ENCODE peak calls at places on chromosomes 13 and 19, in ten cellular contexts. W is transverse colon, A is uterus, Q is thyroid gland, K is ovary, B is Peyer's patch, T is sigmoid colon, N is IMR-90, J is body of pancreas, S is heart left ventricle. O is an unnamed sample. For H3K27me3, the result is how much of the 10 kb centered on the place peaks cover.

GRCh38 chr13:58919551-58919950 is 1244.2 kb downstream of the DIAPH3 start:
- DNase-seq in K (no peak), B (no peak), S (no peak), W (no peak), T (no peak), N (no peak), Q (no peak), A (no peak), J (no peak), O (no peak)

GRCh38 chr19:57314146-57314545 is 6.1 kb upstream of the ZNF543 start:
- DNase-seq in N (no peak), A (no peak), Q (peak), T (no peak), K (no peak), J (no peak), S (no peak), B (no peak), W (no peak), O (no peak)

GRCh38 chr13:35994131-35994966 is 136.8 kb downstream of the DCLK1 start:
- DNase-seq in J (peak), A (peak), B (no peak), W (no peak), Q (no peak), N (peak), S (peak), K (peak), T (no peak), O (peak)

GRCh38 chr13:99335603-99336002 is 28.4 kb upstream of the GPR183 start:
- DNase-seq in Q (no peak), K (no peak), J (no peak), A (no peak), W (no peak), B (no peak), T (no peak), N (no peak), S (no peak), O (no peak)

GRCh38 chr19:31470952-31471351 is 121.7 kb upstream of the TSHZ3 start:
- DNase-seq in N (no peak), Q (no peak), B (no peak), T (no peak), A (no peak), K (no peak), J (no peak), W (no peak), S (no peak), O (no peak)

GRCh38 chr13:110912651-110913051 is 2.2 kb downstream of the ANKRD10 start:
- DNase-seq in Q (peak), B (no peak), K (no peak), A (peak), W (no peak), J (no peak), T (no peak), S (no peak), N (peak), O (peak)

GRCh38 chr13:23678768-23679167 is 108.6 kb downstream of the TNFRSF19 start:
- DNase-seq in A (no peak), S (no peak), N (no peak), K (no peak), Q (no peak), W (no peak), T (no peak), J (no peak), B (no peak), O (no peak)

GRCh38 chr13:32314968-32315254 is 252 bp downstream of the ZAR1L start:
- DNase-seq in B (peak), W (peak), Q (peak), N (peak), K (no peak), T (no peak), J (peak), A (peak), S (peak), O (no peak)

GRCh38 chr19:48419158-48419920 is 25.9 kb downstream of the GRIN2D start:
- DNase-seq in W (peak), Q (peak), K (no peak), A (peak), S (no peak), J (no peak), B (peak), T (peak), N (peak), O (peak)

GRCh38 chr19:18967358-18968146 is 26.5 kb upstream of the HOMER3 start:
- DNase-seq in T (peak), Q (peak), B (no peak), W (peak), S (peak), J (no peak), A (peak), N (peak), K (no peak), O (peak)

GRCh38 chr19:30255783-30256509 is 116.2 kb upstream of the ZNF536 start:
- DNase-seq in B (no peak), N (no peak), T (no peak), A (no peak), W (no peak), K (no peak), S (no peak), J (no peak), Q (no peak), O (no peak)

GRCh38 chr19:57241181-57241580 is 749 bp downstream of the ZNF805 start:
- DNase-seq in K (no peak), A (no peak), N (peak), T (no peak), S (no peak), J (no peak), Q (no peak), W (no peak), B (no peak), O (no peak)

GRCh38 chr19:19628499-19629134 is 597 bp upstream of the LPAR2 start:
- DNase-seq in K (peak), N (peak), W (peak), J (peak), T (no peak), S (no peak), Q (peak), A (no peak), B (peak), O (peak)

GRCh38 chr13:77351326-77351725 is 24.4 kb upstream of the MYCBP2 start:
- DNase-seq in N (no peak), K (no peak), J (no peak), S (no peak), Q (no peak), A (no peak), W (no peak), T (no peak), B (no peak), O (no peak)

GRCh38 chr13:98742961-98743360 is 9.5 kb downstream of the SLC15A1 start:
- DNase-seq in J (no peak), S (no peak), Q (no peak), T (no peak), A (no peak), K (no peak), N (no peak), B (no peak), W (no peak), O (no peak)

GRCh38 chr19:53333071-53333465 is 481 bp upstream of the ZNF845 start:
- DNase-seq in W (peak), A (peak), T (peak), N (no peak), S (peak), Q (peak), B (peak), J (peak), K (peak), O (peak)

GRCh38 chr19:1418494-1418775 is 11.0 kb downstream of the DAZAP1 start:
- DNase-seq in K (no peak), Q (no peak), W (no peak), N (no peak), B (no peak), T (no peak), S (no peak), A (no peak), J (no peak), O (no peak)

GRCh38 chr19:1417681-1418493 is 10.5 kb downstream of the DAZAP1 start:
- DNase-seq in A (no peak), T (no peak), K (peak), W (no peak), N (no peak), J (no peak), S (no peak), B (no peak), Q (no peak), O (no peak)

GRCh38 chr19:1420590-1420989 is 13.2 kb downstream of the DAZAP1 start:
- DNase-seq in A (no peak), W (no peak), N (no peak), J (no peak), B (no peak), K (no peak), Q (no peak), T (no peak), S (no peak), O (no peak)

GRCh38 chr19:1417145-1417544 is 9.8 kb downstream of the DAZAP1 start:
- DNase-seq in J (no peak), W (no peak), A (no peak), N (peak), S (no peak), B (no peak), T (no peak), Q (no peak), K (peak), O (peak)

DNA sequence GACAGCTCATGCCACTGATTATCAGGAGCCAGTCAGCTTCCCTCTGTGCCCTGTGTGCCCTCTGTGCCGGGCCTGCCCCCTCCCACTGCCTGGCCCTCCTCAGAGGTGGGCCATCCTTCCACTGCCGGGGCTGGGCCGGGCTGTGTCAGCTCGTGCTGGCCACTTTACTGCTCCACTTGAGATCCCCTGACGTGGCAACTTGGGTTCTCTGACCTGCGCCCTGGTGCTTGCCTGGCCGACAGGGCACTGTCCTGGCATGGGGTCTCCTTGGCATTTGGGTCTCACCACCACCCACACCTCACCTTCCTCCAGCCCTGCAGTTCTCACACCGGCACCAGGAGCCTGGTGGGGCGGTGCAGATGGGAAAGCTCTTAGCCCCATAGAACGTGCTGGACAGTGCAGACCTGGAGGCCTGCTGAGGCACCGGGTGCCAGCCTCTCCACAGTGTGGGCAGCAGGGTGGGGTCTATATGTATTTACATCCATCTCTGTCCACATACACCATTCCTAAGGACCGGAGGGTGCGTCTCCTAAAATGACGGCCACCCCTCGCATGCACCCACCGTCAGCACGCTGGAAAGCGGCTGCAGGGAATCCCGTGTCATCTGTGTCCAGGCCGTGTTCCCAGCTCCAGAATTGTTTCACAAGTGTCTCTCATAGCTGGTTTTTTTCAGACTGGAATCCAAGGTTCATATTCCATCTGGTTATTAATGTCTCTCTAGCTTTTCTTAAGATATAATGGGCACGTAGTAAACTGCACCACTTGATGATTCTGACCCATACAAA is 11.8 kb downstream of the DAZAP1 start:
- DNase-seq in K (no peak), N (no peak), A (no peak), S (no peak), Q (no peak), W (no peak), J (no peak), B (no peak), T (no peak), O (no peak)
- TF ChIP-seq POLR2A in K (no peak), N (no peak), A (no peak), S (no peak), Q (no peak), W (no peak), J (no peak), B (no peak), T (no peak), O (no peak)

DNA sequence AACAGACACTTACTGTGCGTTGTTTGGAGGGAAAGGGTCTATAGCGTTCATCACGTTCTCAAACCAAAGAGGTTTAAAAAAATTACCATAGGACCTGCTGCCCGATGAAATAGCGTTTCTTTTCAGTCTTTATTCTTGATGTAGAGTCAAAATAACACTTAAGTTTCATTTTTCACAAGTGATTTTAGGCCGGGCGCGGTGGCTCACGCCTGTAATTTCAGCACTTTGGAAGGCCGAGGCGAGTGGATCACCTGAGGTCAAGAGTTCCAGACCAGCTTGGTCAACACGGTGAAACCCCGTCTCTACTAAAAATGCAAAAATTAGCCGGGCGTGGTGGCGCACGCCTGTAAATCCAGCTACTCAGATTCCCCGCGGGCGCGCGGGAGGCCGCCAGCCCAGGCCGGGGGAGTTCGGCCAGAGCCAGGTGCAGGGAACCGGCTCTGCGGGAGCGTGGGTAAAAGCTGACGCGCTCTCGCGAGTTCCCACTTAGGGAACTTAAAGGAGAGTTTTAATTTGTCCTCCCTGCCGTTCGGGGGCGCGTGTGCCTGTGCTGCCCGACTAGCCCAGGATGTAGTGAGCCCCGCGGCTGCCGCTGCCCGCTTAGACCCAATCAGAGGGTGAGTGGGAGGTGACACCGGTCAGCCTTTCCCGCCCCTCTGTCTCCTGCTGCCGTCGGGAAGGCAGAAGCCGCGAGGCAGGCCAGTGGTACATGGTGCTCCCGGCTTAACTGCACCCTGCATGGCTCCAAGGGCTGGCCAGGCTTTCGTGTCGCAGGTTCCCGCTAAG is 35.8 kb upstream of the NEK3 start:
- DNase-seq in K (peak), W (peak), A (peak), Q (peak), J (peak), S (peak), T (peak), B (peak), N (peak), O (peak)
- TF ChIP-seq CTCF in K (no peak), W (no peak), A (peak), Q (no peak), J (no peak), S (no peak), T (no peak), B (no peak), N (no peak), O (no peak)

GRCh38 chr19:55178781-55179569 is 1.1 kb downstream of the SYT5 start:
- DNase-seq in N (peak), J (peak), A (peak), S (peak), Q (peak), B (peak), W (peak), K (peak), T (no peak), O (peak)
- H3K27me3 ChIP-seq in N (under half), J (under half), A (under half), S (half or more), Q (half or more), B (under half), W (half or more), K (under half), T (half or more), O (under half)

DNA sequence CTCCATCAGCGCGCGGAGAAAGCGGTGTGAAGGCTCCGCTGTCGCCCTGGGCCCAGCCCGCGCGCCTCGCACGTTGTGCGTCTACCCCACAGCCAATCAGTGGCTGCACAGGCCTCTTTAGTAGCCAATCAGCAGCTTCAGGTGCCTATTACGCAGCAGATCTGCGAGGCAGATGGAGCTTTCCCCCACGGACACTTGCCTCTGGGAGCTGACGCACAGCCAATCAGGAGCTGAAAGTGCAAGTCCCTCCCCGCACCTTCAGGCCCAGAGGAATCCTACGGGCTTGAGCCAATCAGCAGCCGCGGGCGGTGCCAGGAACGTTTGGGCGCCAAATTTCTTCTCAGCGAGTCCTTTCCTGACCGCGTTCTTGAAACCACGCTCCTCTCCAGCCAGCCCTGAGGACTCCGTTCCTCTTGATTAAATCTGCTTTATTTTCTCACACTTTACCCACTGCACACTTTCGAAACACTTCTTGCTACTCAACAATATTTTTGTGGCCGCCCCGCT is 39.9 kb downstream of the SIGLEC7 start:
- DNase-seq in J (no peak), Q (peak), T (no peak), B (no peak), W (no peak), A (no peak), K (no peak), S (no peak), N (no peak), O (no peak)
- TF ChIP-seq POLR2A in J (no peak), Q (no peak), T (no peak), B (no peak), W (no peak), A (no peak), K (no peak), S (no peak), N (no peak), O (no peak)

GRCh38 chr19:44740351-44740824 is 8.1 kb upstream of the BCL3 start:
- DNase-seq in J (no peak), W (no peak), T (no peak), S (no peak), B (no peak), K (peak), N (no peak), Q (peak), A (no peak), O (no peak)
- TF ChIP-seq CTCF in J (no peak), W (no peak), T (no peak), S (no peak), B (no peak), K (no peak), N (peak), Q (no peak), A (no peak), O (no peak)

DNA sequence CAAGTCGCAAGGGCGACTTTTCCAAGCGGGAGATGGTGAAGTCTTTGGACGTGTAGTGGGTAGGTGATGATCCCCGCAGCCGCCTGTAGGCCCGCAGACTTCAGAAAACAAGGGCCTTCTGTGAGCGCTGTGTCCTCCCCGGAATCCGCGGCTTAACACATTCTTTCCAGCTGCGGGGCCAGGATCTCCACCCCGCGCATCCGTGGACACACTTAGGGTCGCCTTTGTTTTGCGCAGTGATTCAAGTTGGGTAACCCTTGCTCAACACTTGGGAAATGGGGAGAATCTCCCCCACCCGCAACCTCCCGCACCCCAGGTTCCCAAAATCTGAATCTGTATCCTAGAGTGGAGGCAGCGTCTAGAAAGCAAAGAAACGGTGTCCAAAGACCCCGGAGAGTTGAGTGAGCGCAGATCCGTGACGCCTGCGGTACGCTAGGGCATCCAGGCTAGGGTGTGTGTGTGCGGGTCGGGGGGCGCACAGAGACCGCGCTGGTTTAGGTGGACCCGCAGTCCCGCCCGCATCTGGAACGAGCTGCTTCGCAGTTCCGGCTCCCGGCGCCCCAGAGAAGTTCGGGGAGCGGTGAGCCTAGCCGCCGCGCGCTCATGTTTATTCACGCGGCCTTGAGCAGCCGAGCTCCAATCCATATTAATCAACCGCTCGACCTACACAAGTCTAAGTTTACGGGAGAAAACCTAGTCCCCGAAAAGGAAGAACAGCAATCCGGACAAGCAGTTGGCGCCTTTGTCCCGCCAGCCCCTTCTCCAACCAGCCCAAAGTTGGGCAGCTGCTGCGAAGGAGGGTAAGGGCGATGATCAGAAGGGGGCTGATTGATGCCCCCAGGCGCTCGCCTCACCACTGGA is 9.9 kb downstream of the SOX21 start:
- DNase-seq in W (no peak), N (no peak), S (no peak), Q (no peak), J (no peak), T (no peak), A (no peak), B (no peak), K (no peak), O (no peak)
- H3K27me3 ChIP-seq in W (half or more), N (half or more), S (half or more), Q (under half), J (under half), T (half or more), A (under half), B (under half), K (under half), O (half or more)

GRCh38 chr19:945401-946252 is 19.8 kb downstream of the ARID3A start:
- DNase-seq in B (no peak), S (no peak), J (no peak), T (no peak), A (no peak), W (no peak), Q (no peak), K (peak), N (no peak), O (no peak)
- TF ChIP-seq POLR2A in B (no peak), S (no peak), J (no peak), T (no peak), A (no peak), W (no peak), Q (no peak), K (no peak), N (no peak), O (no peak)

GRCh38 chr19:44059229-44059628 is 7.4 kb downstream of the ZNF223 start:
- DNase-seq in S (no peak), A (no peak), J (no peak), W (no peak), K (no peak), B (no peak), Q (no peak), T (no peak), N (no peak), O (no peak)

GRCh38 chr19:44050740-44051653 is 839 bp upstream of the ZNF223 start:
- DNase-seq in N (no peak), B (no peak), A (no peak), K (no peak), W (peak), S (no peak), J (peak), Q (peak), T (no peak), O (no peak)

GRCh38 chr19:44051654-44052402 is at the start of gene ZNF223:
- DNase-seq in W (peak), N (peak), K (peak), S (peak), Q (peak), J (peak), A (peak), B (peak), T (peak), O (peak)

GRCh38 chr19:44061038-44061437 is 9.2 kb downstream of the ZNF223 start:
- DNase-seq in B (no peak), N (no peak), T (no peak), W (no peak), A (no peak), K (no peak), S (no peak), J (no peak), Q (no peak), O (no peak)

DNA sequence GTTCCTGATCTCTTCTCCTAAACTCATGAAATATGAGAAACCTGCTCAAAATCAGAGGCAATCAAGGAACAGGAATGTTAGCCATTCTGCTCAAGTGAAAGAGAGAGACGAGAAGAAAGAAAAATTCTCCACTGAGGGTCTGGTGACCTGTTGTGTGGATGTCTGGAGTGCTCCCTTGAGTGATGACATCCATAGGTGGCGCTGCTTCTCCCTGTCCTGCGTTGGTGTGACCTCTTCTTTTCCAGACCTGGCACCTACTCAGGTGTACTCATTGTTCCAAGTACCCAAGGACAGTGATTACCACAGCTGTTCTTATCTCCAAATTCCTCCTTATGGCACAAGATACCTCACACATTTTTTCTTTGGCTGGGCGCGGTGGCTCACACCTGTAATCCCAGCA is 4.0 kb downstream of the ZNF223 start:
- DNase-seq in J (no peak), T (no peak), K (no peak), B (no peak), W (no peak), N (no peak), A (no peak), S (no peak), Q (no peak), O (no peak)
- TF ChIP-seq CTCF in J (no peak), T (no peak), K (no peak), B (no peak), W (no peak), N (no peak), A (no peak), S (no peak), Q (no peak), O (no peak)

GRCh38 chr19:3364501-3364858 is 1.9 kb upstream of the NFIC start:
- DNase-seq in K (no peak), Q (no peak), W (no peak), N (no peak), A (no peak), J (no peak), S (no peak), T (no peak), B (no peak), O (no peak)
- H3K27me3 ChIP-seq in K (under half), Q (under half), W (under half), N (under half), A (under half), J (under half), S (under half), T (under half), B (under half), O (under half)